ENCODE peak calls at places on chromosome 20, in four cellular contexts. P is epithelial cell of esophagus, R is psoas muscle, G is foreskin fibroblast. N is an unnamed sample.

GRCh38 chr20:6769953-6770831 is 2.7 kb downstream of the BMP2 start:
- DNase-seq in P (peak), R (peak), G (peak), N (no peak)

GRCh38 chr20:33716498-33716897 is 3.6 kb downstream of the PXMP4 start:
- DNase-seq in P (no peak), G (no peak), R (no peak), N (no peak)

GRCh38 chr20:62856931-62857619 is 4.5 kb downstream of the TCFL5 start:
- DNase-seq in G (no peak), P (peak), R (no peak), N (no peak)

GRCh38 chr20:78338-78737 is 9.1 kb upstream of the DEFB125 start:
- DNase-seq in G (no peak), R (no peak), P (no peak), N (no peak)

GRCh38 chr20:10218536-10219451 is at the start of gene SNAP25:
- DNase-seq in P (peak), R (no peak), G (peak), N (peak)

GRCh38 chr20:53891306-53891894 is 179.0 kb downstream of the BCAS1 start:
- DNase-seq in P (no peak), G (peak), R (no peak), N (no peak)

GRCh38 chr20:63027425-63028389 is 20.9 kb upstream of the BHLHE23 start:
- DNase-seq in G (peak), R (no peak), P (no peak), N (peak)

GRCh38 chr20:59147197-59147596 is 16.4 kb upstream of the ZNF831 start:
- DNase-seq in R (no peak), P (no peak), G (peak), N (no peak)

GRCh38 chr20:10216146-10216741 is 2.4 kb upstream of the SNAP25 start:
- DNase-seq in R (no peak), G (peak), P (no peak), N (no peak)

GRCh38 chr20:14632906-14633305 is 295.5 kb upstream of the FLRT3 start:
- DNase-seq in R (no peak), G (no peak), P (no peak), N (no peak)

GRCh38 chr20:23744726-23745646 is 5.7 kb downstream of the CST1 start:
- DNase-seq in P (no peak), R (no peak), G (peak), N (no peak)

GRCh38 chr20:49687595-49688567 is 25.8 kb downstream of the B4GALT5 start:
- DNase-seq in G (no peak), R (no peak), P (no peak), N (no peak)

GRCh38 chr20:57601211-57601570 is 19.0 kb downstream of the ZBP1 start:
- DNase-seq in P (no peak), R (no peak), G (no peak), N (no peak)

GRCh38 chr20:56801991-56802740 is 173.1 kb downstream of the TFAP2C start:
- DNase-seq in P (no peak), R (no peak), G (peak), N (no peak)

GRCh38 chr20:53569005-53569404 is 24.6 kb downstream of the ZNF217 start:
- DNase-seq in R (no peak), G (no peak), P (no peak), N (no peak)

GRCh38 chr20:33770005-33770404 is 38.2 kb downstream of the ZNF341 start:
- DNase-seq in P (no peak), R (no peak), G (no peak), N (no peak)

GRCh38 chr20:20711413-20711812 is 1.0 kb downstream of the RALGAPA2 start:
- DNase-seq in P (peak), R (no peak), G (peak), N (no peak)

GRCh38 chr20:23637282-23638221 is at the start of gene CST3:
- DNase-seq in P (peak), G (peak), R (peak), N (no peak)

GRCh38 chr20:35515341-35515740 is 14.1 kb downstream of the C20orf173 start:
- DNase-seq in R (no peak), P (no peak), G (no peak), N (no peak)

GRCh38 chr20:63529861-63530787 is 7.1 kb downstream of the PTK6 start:
- DNase-seq in G (no peak), P (no peak), R (no peak), N (peak)

GRCh38 chr20:50758469-50758868 is 27.1 kb downstream of the PARD6B start:
- DNase-seq in G (peak), P (peak), R (no peak), N (no peak)

GRCh38 chr20:3925899-3926638 is 36.9 kb downstream of the PANK2 start:
- DNase-seq in G (peak), P (no peak), R (no peak), N (no peak)

GRCh38 chr20:14498809-14499208 is 161.4 kb upstream of the FLRT3 start:
- DNase-seq in R (no peak), P (no peak), G (no peak), N (no peak)

GRCh38 chr20:33005132-33005566 is 916 bp upstream of the SUN5 start:
- DNase-seq in G (peak), P (no peak), R (no peak), N (no peak)

GRCh38 chr20:10453241-10453640 is 18.1 kb downstream of the SLX4IP start:
- DNase-seq in G (no peak), P (no peak), R (no peak), N (no peak)

GRCh38 chr20:41276317-41276751 is 41.2 kb downstream of the ZHX3 start:
- DNase-seq in G (no peak), R (peak), P (no peak), N (no peak)

GRCh38 chr20:41138527-41139226 is 1.3 kb downstream of the PLCG1 start:
- DNase-seq in P (no peak), R (no peak), G (peak), N (no peak)

GRCh38 chr20:13325796-13326340 is 104.8 kb downstream of the ISM1 start:
- DNase-seq in P (no peak), R (no peak), G (no peak), N (no peak)

GRCh38 chr20:41436679-41437078 is 70.1 kb upstream of the EMILIN3 start:
- DNase-seq in R (no peak), P (peak), G (peak), N (no peak)

GRCh38 chr20:46670585-46671584 is 18.4 kb downstream of the TP53RK start:
- DNase-seq in P (no peak), G (no peak), R (no peak), N (no peak)

GRCh38 chr20:38199506-38200390 is 34.7 kb upstream of the TGM2 start:
- DNase-seq in P (no peak), G (no peak), R (no peak), N (peak)

GRCh38 chr20:39855056-39855455 is 834.0 kb downstream of the MAFB start:
- DNase-seq in R (no peak), P (peak), G (no peak), N (no peak)

GRCh38 chr20:62716198-62716940 is 7.7 kb downstream of the NTSR1 start:
- DNase-seq in R (no peak), P (no peak), G (peak), N (no peak)

GRCh38 chr20:25499855-25500434 is 85.4 kb downstream of the NINL start:
- DNase-seq in P (no peak), G (no peak), R (no peak), N (no peak)
- TF ChIP-seq CTCF in P (no peak), G (no peak), R (no peak), N (no peak)

GRCh38 chr20:48425776-48426175 is 402.0 kb downstream of the PREX1 start:
- DNase-seq in R (no peak), G (no peak), P (no peak), N (no peak)

GRCh38 chr20:48419173-48419572 is 408.6 kb downstream of the PREX1 start:
- DNase-seq in P (no peak), R (no peak), G (no peak), N (no peak)

GRCh38 chr20:48422242-48422960 is 405.4 kb downstream of the PREX1 start:
- DNase-seq in R (no peak), G (no peak), P (no peak), N (no peak)

GRCh38 chr20:48416002-48416401 is 411.8 kb downstream of the PREX1 start:
- DNase-seq in G (no peak), P (no peak), R (no peak), N (no peak)

DNA sequence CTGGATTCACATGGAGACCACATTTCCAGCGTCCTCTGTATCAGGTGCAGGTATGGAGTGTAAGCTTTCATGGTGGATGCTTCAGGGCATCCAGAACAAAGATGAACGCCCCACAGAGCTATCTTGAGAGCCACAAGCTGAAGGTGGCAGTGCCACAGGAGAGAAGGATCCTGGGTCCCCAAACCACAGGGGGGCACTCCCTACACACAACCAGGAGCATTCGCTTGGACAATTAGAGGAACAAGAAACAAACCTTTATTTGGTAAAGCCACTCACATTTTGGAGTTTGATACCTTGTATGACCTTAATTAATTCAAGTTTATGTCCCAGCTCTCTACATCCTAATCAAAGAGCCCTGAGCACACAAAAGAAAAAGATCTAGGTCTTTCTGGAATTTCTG is 406.3 kb downstream of the PREX1 start:
- DNase-seq in G (no peak), P (no peak), R (no peak), N (no peak)
- TF ChIP-seq CTCF in G (no peak), P (no peak), R (no peak), N (no peak)

GRCh38 chr20:31517373-31517772 is 3.1 kb downstream of the HM13 start:
- DNase-seq in P (peak), R (peak), G (peak), N (no peak)
- TF ChIP-seq CTCF in P (peak), R (no peak), G (peak), N (peak)

GRCh38 chr20:17749979-17750721 is 50.4 kb downstream of the BANF2 start:
- DNase-seq in R (peak), G (peak), P (peak), N (no peak)
- TF ChIP-seq CTCF in R (no peak), G (no peak), P (no peak), N (no peak)

DNA sequence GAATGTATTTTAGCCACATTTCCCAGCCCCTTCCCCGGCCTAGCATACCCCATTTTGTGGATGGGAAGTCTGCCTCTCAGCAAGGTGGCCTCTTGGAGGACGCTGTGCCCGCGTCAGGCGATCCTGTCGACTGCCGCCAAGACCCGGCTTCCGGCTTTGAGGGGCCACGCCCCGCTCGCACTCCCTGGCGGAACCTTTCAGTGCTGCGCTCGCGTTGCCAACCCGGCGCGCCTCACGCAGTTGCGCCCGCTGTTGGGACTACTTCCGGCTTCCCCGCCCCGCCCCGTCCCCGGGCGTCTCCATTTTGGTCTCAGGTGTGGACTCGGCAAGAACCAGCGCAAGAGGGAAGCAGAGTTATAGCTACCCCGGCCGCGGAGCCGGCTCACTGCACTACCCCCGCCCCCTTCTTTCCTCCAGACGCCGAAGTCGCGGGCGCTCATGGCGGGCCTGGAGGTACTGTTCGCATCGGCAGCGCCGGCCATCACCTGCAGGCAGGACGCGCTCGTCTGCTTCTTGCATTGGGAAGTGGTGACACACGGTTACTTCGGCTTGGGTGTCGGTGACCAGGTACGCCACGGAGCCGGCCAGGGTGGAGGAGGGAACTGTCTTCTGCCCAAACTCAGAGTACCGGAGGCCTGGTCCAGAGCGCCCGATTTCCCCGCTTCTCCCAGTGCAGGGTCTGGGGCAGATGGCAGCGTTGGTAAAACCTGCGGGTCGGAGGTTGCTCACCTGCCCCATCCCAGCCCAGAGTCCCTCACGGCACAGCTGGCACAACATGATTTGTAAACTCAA is at the start of gene PSMF1:
- DNase-seq in G (peak), R (peak), P (peak), N (peak)
- TF ChIP-seq CTCF in G (no peak), R (peak), P (no peak), N (no peak)

GRCh38 chr20:44610313-44610965 is 28.1 kb downstream of the PKIG start:
- DNase-seq in R (no peak), G (no peak), P (peak), N (no peak)
- TF ChIP-seq CTCF in R (no peak), G (no peak), P (no peak), N (peak)

DNA sequence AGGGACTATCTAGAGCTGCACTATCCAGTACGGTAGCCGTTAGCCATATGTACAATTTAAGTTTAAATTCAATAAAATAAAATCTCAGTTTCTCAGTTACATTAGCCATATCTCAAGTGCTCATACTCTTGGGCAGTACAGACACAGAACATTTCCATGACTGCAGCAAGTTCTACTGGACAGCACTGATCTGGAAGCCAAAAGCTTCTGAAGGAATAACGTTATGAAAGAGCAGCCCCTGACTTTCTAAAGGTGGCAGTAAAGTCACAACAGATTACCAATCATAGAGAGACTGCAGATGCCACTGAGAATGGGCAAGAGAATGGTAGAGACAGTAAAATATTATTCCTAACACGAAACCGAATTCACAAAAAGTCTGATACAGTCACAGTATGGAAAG is 36.8 kb downstream of the NDRG3 start:
- DNase-seq in R (no peak), G (no peak), P (no peak), N (no peak)
- TF ChIP-seq CTCF in R (no peak), G (no peak), P (no peak), N (no peak)

DNA sequence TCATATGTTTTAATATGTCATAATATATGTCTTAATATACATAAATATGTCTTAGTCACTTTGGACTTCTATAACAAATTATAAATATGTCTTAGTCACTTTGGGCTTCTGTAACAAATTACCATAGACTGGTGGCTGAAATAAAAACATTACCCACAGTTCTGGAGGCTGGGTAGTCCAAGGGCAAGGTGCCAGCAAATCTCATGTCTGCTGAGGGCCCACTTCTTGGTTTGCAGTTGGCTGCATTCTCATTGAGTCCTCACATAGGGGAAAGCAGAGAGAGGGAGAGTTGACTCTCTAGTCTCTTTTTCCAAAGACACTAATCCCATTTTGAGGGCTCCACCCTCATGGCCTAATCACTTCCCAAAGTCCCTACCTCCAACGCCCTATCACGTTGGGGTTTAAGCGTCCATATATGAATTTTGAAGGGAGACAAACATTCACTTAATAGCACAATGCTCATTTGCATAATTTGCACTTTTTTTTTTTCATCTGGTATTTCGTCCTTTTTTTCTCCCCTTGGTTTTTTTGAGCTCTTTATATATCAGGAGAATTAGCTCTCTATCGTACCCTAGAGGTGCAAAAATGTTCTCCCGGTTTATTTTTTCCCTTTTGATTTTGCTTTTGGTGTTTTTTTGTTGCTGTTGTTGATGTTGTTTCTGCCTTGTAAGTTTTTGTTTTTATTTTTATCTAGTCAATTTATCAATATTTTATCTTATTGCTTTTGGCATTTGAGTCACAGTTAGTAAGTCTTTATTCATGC is 266.4 kb downstream of the PLCB1 start:
- DNase-seq in R (no peak), P (no peak), G (no peak), N (no peak)
- TF ChIP-seq CTCF in R (no peak), P (no peak), G (no peak), N (no peak)

DNA sequence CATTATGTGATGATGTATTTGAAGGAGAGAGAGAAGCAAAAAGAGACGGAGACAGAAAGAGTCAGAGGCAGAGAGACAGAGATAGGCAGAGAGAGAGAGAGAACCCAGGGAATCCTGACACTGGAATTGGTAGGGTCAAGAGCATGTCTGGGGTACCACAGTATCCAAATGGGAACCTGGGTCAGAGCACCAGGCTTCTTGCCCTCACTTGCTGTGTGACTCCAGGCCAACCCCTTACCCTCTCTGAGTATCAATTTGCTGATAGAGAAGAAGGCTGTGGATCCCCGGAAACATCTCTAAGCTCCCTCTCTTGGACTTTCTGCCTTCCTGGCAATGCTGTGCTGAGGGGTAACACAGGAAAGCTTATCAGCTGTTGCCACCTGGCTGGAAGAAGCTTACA is 385.3 kb upstream of the SULF2 start:
- DNase-seq in R (no peak), P (no peak), G (no peak), N (no peak)
- TF ChIP-seq CTCF in R (no peak), P (no peak), G (no peak), N (no peak)